ENCODE peak calls at places on chromosomes 13 and 19, in four cellular contexts. M is neural crest cell, J is thoracic aorta, F is upper lobe of right lung. G is an unnamed sample.

GRCh38 chr13:24671367-24672117 is 8.7 kb upstream of the ATP12A start:
- DNase-seq in M (peak), J (no peak), F (no peak), G (peak)

GRCh38 chr13:28958018-28958417 is 137.9 kb downstream of the MTUS2 start:
- DNase-seq in M (no peak), J (no peak), F (no peak), G (no peak)

GRCh38 chr13:84845875-84846619 is 953.2 kb downstream of the SLITRK6 start:
- DNase-seq in M (no peak), J (no peak), F (no peak), G (no peak)

GRCh38 chr13:25844559-25845434 is 207.0 kb downstream of the SHISA2 start:
- DNase-seq in M (no peak), J (no peak), F (no peak), G (no peak)

GRCh38 chr19:34837262-34837661 is 64.2 kb upstream of the ZNF599 start:
- DNase-seq in M (no peak), J (no peak), F (no peak), G (no peak)

GRCh38 chr19:47765522-47766358 is 12.8 kb upstream of the SELENOW start:
- DNase-seq in M (peak), J (no peak), F (peak), G (peak)

GRCh38 chr19:45492627-45493470 is 4.0 kb downstream of the RTN2 start:
- DNase-seq in M (peak), J (no peak), F (peak), G (no peak)

GRCh38 chr13:25930655-25931054 is 121.2 kb downstream of the SHISA2 start:
- DNase-seq in M (no peak), J (no peak), F (no peak), G (no peak)

GRCh38 chr13:32851083-32852064 is 164.8 kb upstream of the KL start:
- DNase-seq in M (no peak), J (no peak), F (no peak), G (no peak)

GRCh38 chr13:96090240-96091101 is 564 bp downstream of the HS6ST3 start:
- DNase-seq in M (peak), J (no peak), F (no peak), G (no peak)

GRCh38 chr13:38566526-38566925 is 120.4 kb upstream of the FREM2 start:
- DNase-seq in M (no peak), J (no peak), F (no peak), G (no peak)

GRCh38 chr13:50911937-50912624 is 2.5 kb downstream of the RNASEH2B start:
- DNase-seq in M (peak), J (peak), F (peak), G (peak)

GRCh38 chr19:54137913-54138776 is 583 bp downstream of the CNOT3 start:
- DNase-seq in M (no peak), J (no peak), F (peak), G (peak)

GRCh38 chr19:8811315-8812172 is 20.6 kb downstream of the ZNF558 start:
- DNase-seq in M (no peak), J (no peak), F (no peak), G (no peak)

GRCh38 chr13:30158774-30159445 is 148.4 kb downstream of the KATNAL1 start:
- DNase-seq in M (no peak), J (no peak), F (no peak), G (peak)

GRCh38 chr19:17103177-17103576 is 27.6 kb downstream of the MYO9B start:
- DNase-seq in M (peak), J (no peak), F (no peak), G (peak)

GRCh38 chr19:18292460-18292809 is 11.0 kb upstream of the JUND start:
- DNase-seq in M (peak), J (no peak), F (no peak), G (no peak)

GRCh38 chr19:39270091-39270871 is 2.1 kb downstream of the IFNL2 start:
- DNase-seq in M (no peak), J (no peak), F (peak), G (no peak)

GRCh38 chr13:97506511-97506910 is 72.5 kb downstream of the RAP2A start:
- DNase-seq in M (no peak), J (no peak), F (no peak), G (no peak)

GRCh38 chr13:31997641-31998040 is 33.9 kb upstream of the FRY start:
- DNase-seq in M (no peak), J (no peak), F (no peak), G (no peak)

GRCh38 chr13:50162001-50162400 is 146.8 kb downstream of the KCNRG start:
- DNase-seq in M (no peak), J (no peak), F (no peak), G (no peak)

GRCh38 chr13:101916758-101917474 is 464.4 kb downstream of the ITGBL1 start:
- DNase-seq in M (peak), J (no peak), F (no peak), G (no peak)

GRCh38 chr13:113299951-113300350 is 2.9 kb downstream of the LAMP1 start:
- DNase-seq in M (no peak), J (no peak), F (no peak), G (no peak)

GRCh38 chr13:51738226-51738905 is 65.6 kb downstream of the DHRS12 start:
- DNase-seq in M (no peak), J (no peak), F (no peak), G (no peak)

GRCh38 chr13:80469841-80470378 is 129.0 kb upstream of the SPRY2 start:
- DNase-seq in M (no peak), J (peak), F (no peak), G (no peak)

GRCh38 chr13:51645154-51645650 is 60.9 kb downstream of the WDFY2 start:
- DNase-seq in M (no peak), J (no peak), F (no peak), G (no peak)

GRCh38 chr13:67048793-67049150 is 181.4 kb downstream of the PCDH9 start:
- DNase-seq in M (no peak), J (no peak), F (no peak), G (no peak)

GRCh38 chr19:38093587-38093986 is 130.4 kb downstream of the DPF1 start:
- DNase-seq in M (no peak), J (no peak), F (no peak), G (no peak)

GRCh38 chr13:29991343-29991742 is 140.9 kb upstream of the UBL3 start:
- DNase-seq in M (no peak), J (no peak), F (no peak), G (no peak)

GRCh38 chr13:41145136-41145908 is 12.7 kb upstream of the KBTBD6 start:
- DNase-seq in M (no peak), J (no peak), F (no peak), G (no peak)

GRCh38 chr13:66489586-66489985 is 740.5 kb downstream of the PCDH9 start:
- DNase-seq in M (no peak), J (no peak), F (no peak), G (no peak)

GRCh38 chr13:113158946-113159345 is 498 bp downstream of the PROZ start:
- DNase-seq in M (no peak), J (no peak), F (no peak), G (no peak)

GRCh38 chr19:6866646-6867255 is 20.6 kb upstream of the ADGRE1 start:
- DNase-seq in M (no peak), J (no peak), F (no peak), G (no peak)

GRCh38 chr19:1608414-1609391 is 3.4 kb upstream of the UQCR11 start:
- DNase-seq in M (no peak), J (no peak), F (no peak), G (no peak)

GRCh38 chr13:39818953-39819352 is 163.5 kb downstream of the COG6 start:
- DNase-seq in M (no peak), J (no peak), F (no peak), G (peak)

GRCh38 chr19:3479819-3480215 is 508 bp downstream of the SMIM24 start:
- DNase-seq in M (no peak), J (no peak), F (no peak), G (no peak)

GRCh38 chr19:5170329-5170745 is 170.3 kb downstream of the PTPRS start:
- DNase-seq in M (peak), J (no peak), F (peak), G (peak)

GRCh38 chr13:93963266-93964131 is 516.0 kb downstream of the DCT start:
- DNase-seq in M (no peak), J (no peak), F (no peak), G (no peak)
- TF ChIP-seq CTCF in M (no peak), J (no peak), F (no peak), G (no peak)

DNA sequence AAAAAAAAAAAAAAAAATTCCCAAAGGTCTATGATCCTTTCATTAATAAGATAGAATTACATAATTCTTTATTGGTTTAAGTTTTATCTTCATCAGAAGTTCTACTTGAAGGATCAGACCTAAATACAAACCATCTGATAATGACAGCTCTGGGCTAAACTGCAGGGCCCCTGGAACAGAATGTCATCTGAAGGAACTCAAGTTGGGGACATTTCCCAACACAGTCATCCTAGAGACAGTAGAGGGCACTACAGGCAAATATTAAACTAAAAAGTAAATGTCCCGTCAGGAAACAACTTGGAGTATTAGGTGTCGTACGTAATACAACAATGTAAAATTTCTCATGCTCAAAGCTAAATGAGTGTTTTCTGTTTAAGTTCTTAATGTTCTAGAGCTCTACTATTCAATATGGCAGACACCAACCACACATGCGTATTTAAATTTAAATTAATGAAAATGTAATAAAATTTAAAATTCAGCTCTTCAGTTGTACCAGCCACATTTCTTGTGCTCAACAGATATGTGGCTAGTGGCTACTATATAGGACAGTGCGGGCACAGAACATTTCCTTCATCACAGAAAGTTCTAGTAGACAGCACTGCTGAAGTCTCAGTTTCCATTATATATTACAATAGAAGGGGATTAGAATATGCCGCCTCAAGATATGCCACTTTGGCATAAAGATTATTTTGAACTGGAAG is 21.8 kb upstream of the NAXD start:
- DNase-seq in M (no peak), J (no peak), F (no peak), G (no peak)
- TF ChIP-seq CTCF in M (peak), J (peak), F (peak), G (no peak)

GRCh38 chr19:52690395-52691214 is 44.2 kb downstream of the ZNF611 start:
- DNase-seq in M (peak), J (peak), F (peak), G (no peak)
- TF ChIP-seq CTCF in M (peak), J (peak), F (no peak), G (no peak)

GRCh38 chr13:44172411-44172810 is 201.2 kb upstream of the SERP2 start:
- DNase-seq in M (no peak), J (no peak), F (no peak), G (no peak)
- TF ChIP-seq CTCF in M (no peak), J (no peak), F (no peak), G (no peak)